ENCODE peak calls at places on chromosomes 6 and 20, in nine cellular contexts. A is psoas muscle, Z is IMR-90, P is Calu3, V is spleen, Q is nephron progenitor cell, B is lung, W is B cell, I is fibroblast of mammary gland. X is an unnamed sample.

GRCh38 chr6:98272061-98272460 is 562.3 kb upstream of the POU3F2 start:
- DNase-seq in W (no peak), Z (no peak), I (no peak), A (no peak), P (no peak), Q (no peak), V (no peak), B (no peak), X (no peak)

GRCh38 chr6:45717715-45718114 is 297.9 kb downstream of the CLIC5 start:
- DNase-seq in W (no peak), B (no peak), I (no peak), P (no peak), Q (no peak), A (no peak), V (no peak), Z (no peak), X (no peak)

GRCh38 chr6:155628315-155628714 is 172.7 kb upstream of the NOX3 start:
- DNase-seq in Z (no peak), V (no peak), B (no peak), Q (no peak), P (no peak), W (no peak), I (no peak), A (no peak), X (peak)

GRCh38 chr20:38973546-38974120 is 11.5 kb downstream of the DHX35 start:
- DNase-seq in A (no peak), P (no peak), Z (peak), B (no peak), V (no peak), W (no peak), I (peak), Q (no peak), X (no peak)

GRCh38 chr6:43077981-43078411 is 1.9 kb downstream of the PTK7 start:
- DNase-seq in A (no peak), W (no peak), P (no peak), B (no peak), Q (no peak), V (no peak), I (peak), Z (peak), X (no peak)

GRCh38 chr6:134060491-134061106 is 8.2 kb upstream of the SLC2A12 start:
- DNase-seq in B (no peak), Z (peak), A (no peak), Q (no peak), W (no peak), I (peak), V (no peak), P (no peak), X (no peak)

GRCh38 chr6:27891300-27891913 is 20.8 kb downstream of the OR2B2 start:
- DNase-seq in Z (no peak), W (no peak), A (no peak), V (no peak), I (no peak), P (no peak), B (no peak), Q (no peak), X (no peak)

GRCh38 chr6:149990109-149990671 is 26.4 kb downstream of the ULBP1 start:
- DNase-seq in B (no peak), W (no peak), V (no peak), I (no peak), Z (no peak), P (no peak), Q (peak), A (no peak), X (no peak)

GRCh38 chr6:112337209-112337638 is 9.9 kb upstream of the RFPL4B start:
- DNase-seq in B (peak), A (peak), Z (peak), Q (peak), I (peak), P (peak), W (no peak), V (no peak), X (no peak)

GRCh38 chr20:4108495-4109306 is 93.3 kb upstream of the RNF24 start:
- DNase-seq in Z (peak), W (peak), B (peak), Q (peak), V (no peak), A (peak), P (peak), I (peak), X (peak)

GRCh38 chr6:8672882-8673281 is 237.5 kb upstream of the SLC35B3 start:
- DNase-seq in A (no peak), Z (no peak), Q (no peak), I (no peak), P (no peak), B (no peak), V (no peak), W (no peak), X (no peak)

GRCh38 chr6:106886922-106887797 is 87.4 kb downstream of the CD24 start:
- DNase-seq in P (no peak), Z (no peak), A (no peak), I (no peak), W (no peak), B (no peak), Q (no peak), V (no peak), X (no peak)

GRCh38 chr6:109165392-109165964 is 70.2 kb downstream of the CEP57L1 start:
- DNase-seq in V (no peak), Q (peak), P (peak), A (peak), W (no peak), I (peak), B (no peak), Z (peak), X (no peak)

GRCh38 chr20:5504061-5504739 is 187.4 kb upstream of the PROKR2 start:
- DNase-seq in Q (no peak), W (no peak), P (peak), A (peak), I (peak), B (peak), Z (no peak), V (peak), X (peak)

GRCh38 chr6:51968265-51968664 is 119.1 kb downstream of the PKHD1 start:
- DNase-seq in P (no peak), Z (no peak), A (no peak), B (no peak), V (no peak), Q (no peak), W (no peak), I (no peak), X (no peak)

GRCh38 chr6:163489584-163489983 is 75.1 kb downstream of the QKI start:
- DNase-seq in P (no peak), Q (no peak), B (no peak), I (peak), V (no peak), W (no peak), Z (peak), A (no peak), X (no peak)

GRCh38 chr6:5151955-5152401 is 66.8 kb downstream of the PPP1R3G start:
- DNase-seq in I (peak), V (no peak), Q (no peak), W (no peak), P (no peak), Z (peak), A (no peak), B (no peak), X (no peak)

GRCh38 chr6:157631388-157631787 is 191.7 kb upstream of the SNX9 start:
- DNase-seq in Q (no peak), A (no peak), B (no peak), Z (peak), W (no peak), V (no peak), I (peak), P (no peak), X (no peak)

GRCh38 chr20:14951707-14952106 is 614.3 kb upstream of the FLRT3 start:
- DNase-seq in I (peak), V (no peak), A (no peak), Q (no peak), P (no peak), Z (no peak), B (no peak), W (no peak), X (no peak)

GRCh38 chr6:27592481-27593199 is 119.7 kb upstream of the ZNF184 start:
- DNase-seq in I (peak), V (no peak), W (no peak), B (no peak), A (no peak), P (peak), Z (peak), Q (peak), X (peak)

GRCh38 chr20:14493408-14493807 is 156.0 kb upstream of the FLRT3 start:
- DNase-seq in B (no peak), A (no peak), I (no peak), Z (no peak), V (no peak), Q (no peak), P (no peak), W (no peak), X (no peak)

GRCh38 chr6:131159578-131159977 is 24.3 kb downstream of the AKAP7 start:
- DNase-seq in P (no peak), I (peak), B (no peak), W (no peak), Z (peak), A (no peak), V (no peak), Q (no peak), X (no peak)

GRCh38 chr6:26136321-26136720 is 49.1 kb downstream of the HFE start:
- DNase-seq in B (no peak), A (no peak), V (no peak), Q (no peak), W (no peak), I (no peak), Z (no peak), P (no peak), X (no peak)

GRCh38 chr6:125924697-125925358 is 31.7 kb upstream of the HINT3 start:
- DNase-seq in Q (no peak), P (no peak), A (no peak), V (no peak), W (no peak), I (no peak), B (no peak), Z (no peak), X (no peak)

GRCh38 chr6:54716869-54717268 is 129.7 kb upstream of the FAM83B start:
- DNase-seq in V (no peak), A (no peak), Q (no peak), I (peak), B (no peak), Z (peak), W (no peak), P (no peak), X (no peak)

GRCh38 chr6:12331474-12331873 is 41.3 kb downstream of the EDN1 start:
- DNase-seq in A (no peak), V (no peak), P (no peak), B (no peak), W (no peak), Z (no peak), Q (no peak), I (no peak), X (no peak)

GRCh38 chr20:13229538-13229937 is 8.5 kb downstream of the ISM1 start:
- DNase-seq in Z (no peak), I (no peak), A (no peak), Q (no peak), P (no peak), V (no peak), W (no peak), B (no peak), X (no peak)

GRCh38 chr20:9493818-9494217 is 20.6 kb upstream of the LAMP5 start:
- DNase-seq in Z (no peak), B (no peak), W (no peak), I (no peak), V (no peak), Q (no peak), A (no peak), P (no peak), X (no peak)

GRCh38 chr6:135056632-135057031 is 2.0 kb upstream of the HBS1L start:
- DNase-seq in B (no peak), W (no peak), I (no peak), A (no peak), V (no peak), P (no peak), Z (no peak), Q (no peak), X (no peak)

GRCh38 chr6:137813308-137813707 is 53.8 kb upstream of the TNFAIP3 start:
- DNase-seq in A (no peak), Z (peak), B (no peak), W (no peak), V (no peak), I (no peak), Q (no peak), P (no peak), X (no peak)

GRCh38 chr6:90080876-90081464 is 186.7 kb downstream of the GJA10 start:
- DNase-seq in P (no peak), Z (no peak), Q (no peak), V (no peak), A (no peak), B (no peak), I (no peak), W (no peak), X (peak)

GRCh38 chr20:52493177-52493711 is 301.7 kb upstream of the ZFP64 start:
- DNase-seq in Q (peak), B (no peak), W (no peak), P (no peak), Z (peak), I (peak), V (no peak), A (no peak), X (no peak)

GRCh38 chr20:37359836-37360235 is 13.9 kb downstream of the SRC start:
- DNase-seq in Q (no peak), V (no peak), A (no peak), P (no peak), I (no peak), B (no peak), W (peak), Z (no peak), X (no peak)

GRCh38 chr20:1242530-1242929 is 16.7 kb downstream of the RAD21L1 start:
- DNase-seq in W (no peak), V (no peak), Z (peak), B (no peak), P (no peak), Q (no peak), I (peak), A (no peak), X (no peak)

GRCh38 chr6:44668976-44669934 is 281.7 kb downstream of the CDC5L start:
- DNase-seq in W (no peak), A (no peak), Q (no peak), Z (no peak), B (no peak), I (no peak), V (no peak), P (no peak), X (no peak)

GRCh38 chr6:44976677-44977405 is 351.3 kb upstream of the RUNX2 start:
- DNase-seq in I (peak), W (no peak), V (no peak), Q (no peak), P (no peak), B (no peak), A (no peak), Z (peak), X (no peak)

GRCh38 chr6:45812937-45813336 is 202.7 kb downstream of the CLIC5 start:
- DNase-seq in P (no peak), Z (peak), A (no peak), Q (no peak), B (no peak), V (no peak), I (no peak), W (no peak), X (no peak)

DNA sequence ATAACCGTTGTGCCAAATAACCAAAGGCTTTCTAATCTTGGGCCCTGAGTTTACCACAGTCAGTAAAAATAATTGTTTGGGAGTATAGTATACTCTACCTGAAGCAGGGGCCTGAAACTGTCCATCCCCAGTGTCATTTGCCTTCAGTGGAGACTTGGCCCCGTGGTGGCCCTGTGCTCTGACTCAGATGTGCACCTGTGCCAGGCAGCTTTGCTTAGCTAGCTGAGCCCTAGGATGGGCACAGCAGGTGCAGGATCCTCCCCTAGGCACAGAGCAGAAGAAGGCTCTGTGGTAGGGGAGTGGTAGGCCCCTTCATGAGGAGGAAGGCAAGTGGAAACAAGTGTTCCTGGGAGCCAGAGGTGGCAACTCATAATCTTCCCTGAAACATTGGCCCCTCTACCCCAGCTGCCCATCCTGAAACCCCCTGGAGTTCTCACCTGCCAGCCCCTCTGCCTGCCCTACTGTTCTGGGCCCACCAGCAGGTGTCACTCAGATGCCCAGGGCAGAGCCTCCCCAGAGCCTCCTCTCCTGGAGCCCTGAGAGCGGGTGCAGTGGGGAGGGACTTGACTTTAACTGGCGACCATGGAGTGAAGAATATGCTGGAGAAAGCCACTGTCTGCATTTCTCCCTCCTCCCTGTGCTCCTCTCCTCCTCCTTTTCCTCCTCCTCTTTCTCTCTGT is 3.0 kb downstream of the CPNE5 start:
- DNase-seq in A (no peak), Q (no peak), P (no peak), Z (no peak), B (no peak), V (no peak), I (no peak), W (no peak), X (peak)
- TF ChIP-seq CTCF in A (no peak), Q (no peak), P (no peak), Z (no peak), B (no peak), V (no peak), I (no peak), W (no peak), X (no peak)

GRCh38 chr20:62427172-62428007 is at the start of gene RBBP8NL:
- DNase-seq in V (no peak), B (peak), Q (no peak), W (no peak), I (no peak), A (no peak), P (peak), Z (no peak), X (no peak)
- TF ChIP-seq CTCF in V (no peak), B (no peak), Q (no peak), W (no peak), I (no peak), A (no peak), P (peak), Z (no peak), X (no peak)

GRCh38 chr6:34248727-34249468 is at the start of gene SMIM29:
- DNase-seq in A (peak), V (peak), I (peak), Q (peak), W (peak), P (peak), Z (peak), B (peak), X (peak)

GRCh38 chr6:34248198-34248726 is 544 bp downstream of the SMIM29 start:
- DNase-seq in B (peak), P (peak), Q (peak), W (peak), V (peak), Z (peak), A (peak), I (peak), X (peak)

GRCh38 chr6:34246249-34246562 is 2.6 kb downstream of the SMIM29 start:
- DNase-seq in B (no peak), V (no peak), Q (no peak), W (no peak), I (no peak), A (no peak), P (no peak), Z (no peak), X (peak)

GRCh38 chr6:34246563-34247391 is 2.0 kb downstream of the SMIM29 start:
- DNase-seq in V (peak), P (peak), W (peak), B (no peak), I (peak), Z (peak), A (no peak), Q (peak), X (peak)

GRCh38 chr6:34247481-34248197 is 1.2 kb downstream of the SMIM29 start:
- DNase-seq in B (no peak), W (no peak), Q (no peak), P (no peak), Z (no peak), V (peak), A (no peak), I (no peak), X (peak)
- TF ChIP-seq CTCF in B (no peak), W (no peak), Q (no peak), P (no peak), Z (no peak), V (no peak), A (no peak), I (no peak), X (no peak)

GRCh38 chr6:24033284-24033683 is 92.7 kb upstream of the NRSN1 start:
- DNase-seq in B (no peak), V (no peak), Z (no peak), I (no peak), W (no peak), P (no peak), A (no peak), Q (peak), X (no peak)
- TF ChIP-seq CTCF in B (no peak), V (no peak), Z (no peak), I (no peak), W (no peak), P (no peak), A (no peak), Q (no peak), X (no peak)

GRCh38 chr20:18712877-18713276 is 100.7 kb upstream of the SCP2D1 start:
- DNase-seq in V (no peak), Q (peak), I (no peak), P (no peak), W (no peak), B (no peak), A (no peak), Z (no peak), X (no peak)
- TF ChIP-seq CTCF in V (no peak), Q (no peak), I (no peak), P (no peak), W (no peak), B (no peak), A (no peak), Z (peak), X (no peak)

X was measured in GM20000.